ENCODE peak calls at places on chromosomes 5 and 9, in nine cellular contexts. B, I, K, D, M, W, O, G and N are unnamed samples.

GRCh38 chr9:105881654-105882349 is 187.5 kb downstream of the TMEM38B start:
- DNase-seq in I (peak; percentile 61), B (peak; percentile 54), O (no peak), G (peak; percentile 52), W (peak; percentile 47), K (peak; percentile 57), D (no peak), M (peak; percentile 54), N (peak; percentile 57)

GRCh38 chr5:36374275-36374862 is 72.7 kb upstream of the RANBP3L start:
- DNase-seq in D (peak; percentile 75), K (no peak), I (peak; percentile 48), W (no peak), G (peak; percentile 49), M (peak; percentile 93), O (no peak), B (no peak), N (no peak)

GRCh38 chr9:1216532-1216931 is 166.4 kb downstream of the DMRT2 start:
- DNase-seq in I (no peak), M (peak; percentile 57), D (no peak), W (no peak), O (no peak), K (no peak), B (no peak), G (no peak), N (no peak)

GRCh38 chr5:173198049-173198448 is 37.0 kb downstream of the NKX2-5 start:
- DNase-seq in B (no peak), W (no peak), K (no peak), I (no peak), D (no peak), O (no peak), M (no peak), G (peak; percentile 43), N (no peak)

GRCh38 chr5:101390317-101390908 is 487.3 kb upstream of the ST8SIA4 start:
- DNase-seq in W (no peak), M (peak; percentile 78), D (no peak), I (peak; percentile 51), G (no peak), O (no peak), K (peak; percentile 68), B (no peak), N (no peak)

GRCh38 chr5:72018158-72018803 is 89.0 kb upstream of the MAP1B start:
- DNase-seq in B (peak; percentile 45), O (no peak), I (peak; percentile 50), W (peak; percentile 54), K (peak; percentile 42), G (no peak), M (peak; percentile 73), D (peak; percentile 19), N (no peak)

GRCh38 chr5:75130818-75131349 is 78.5 kb upstream of the GCNT4 start:
- DNase-seq in D (no peak), B (no peak), M (no peak), O (no peak), G (no peak), K (no peak), W (no peak), I (no peak), N (no peak)

GRCh38 chr5:122864400-122864799 is 19.0 kb downstream of the SNX24 start:
- DNase-seq in K (no peak), M (peak; percentile 55), B (no peak), O (no peak), W (no peak), D (no peak), G (no peak), I (no peak), N (no peak)

GRCh38 chr5:174997688-174998087 is 273.3 kb downstream of the MSX2 start:
- DNase-seq in W (no peak), M (no peak), O (no peak), I (no peak), B (no peak), K (no peak), G (no peak), D (no peak), N (no peak)

GRCh38 chr9:135857371-135857786 is 50.0 kb downstream of the CAMSAP1 start:
- DNase-seq in B (no peak), G (no peak), I (no peak), D (peak; percentile 33), M (peak; percentile 28), K (no peak), W (no peak), O (no peak), N (no peak)

GRCh38 chr5:127076730-127077129 is 3.4 kb upstream of the C5orf63 start:
- DNase-seq in W (no peak), D (peak; percentile 69), G (no peak), B (no peak), I (peak; percentile 26), O (no peak), K (no peak), M (peak; percentile 50), N (no peak)

GRCh38 chr9:121372563-121373400 is 2.7 kb upstream of the STOM start:
- DNase-seq in I (no peak), D (no peak), M (peak; percentile 80), O (no peak), B (no peak), K (no peak), W (no peak), G (no peak), N (no peak)

GRCh38 chr5:10607023-10607665 is 43.3 kb downstream of the ANKRD33B start:
- DNase-seq in B (no peak), O (no peak), I (no peak), D (no peak), K (peak; percentile 40), W (no peak), G (no peak), M (no peak), N (no peak)

GRCh38 chr9:738209-738915 is 103.1 kb upstream of the DMRT1 start:
- DNase-seq in G (no peak), O (no peak), K (no peak), B (no peak), M (peak; percentile 95), I (peak; percentile 94), D (peak; percentile 72), W (peak; percentile 40), N (no peak)

GRCh38 chr9:137194388-137194787 is 5.9 kb downstream of the SSNA1 start:
- DNase-seq in M (no peak), W (no peak), O (no peak), K (no peak), B (no peak), D (no peak), G (no peak), I (no peak), N (no peak)

GRCh38 chr9:133920471-133920870 is 71.7 kb downstream of the VAV2 start:
- DNase-seq in B (no peak), M (no peak), K (no peak), O (no peak), W (no peak), G (no peak), D (no peak), I (no peak), N (no peak)

GRCh38 chr5:150989695-150990094 is 30.7 kb upstream of the GPX3 start:
- DNase-seq in K (no peak), O (no peak), B (no peak), G (no peak), M (no peak), I (no peak), W (no peak), D (no peak), N (no peak)

GRCh38 chr9:133759146-133759900 is 21.2 kb upstream of the SARDH start:
- DNase-seq in D (no peak), M (peak; percentile 60), O (no peak), K (no peak), I (no peak), B (no peak), W (no peak), G (no peak), N (no peak)

GRCh38 chr9:34714007-34714406 is 4.1 kb upstream of the CCL21 start:
- DNase-seq in G (no peak), O (no peak), M (no peak), D (no peak), B (no peak), I (no peak), K (no peak), W (no peak), N (no peak)

GRCh38 chr5:160441352-160441781 is 19.7 kb downstream of the PTTG1 start:
- DNase-seq in D (no peak), G (no peak), B (no peak), K (no peak), M (no peak), W (no peak), I (no peak), O (no peak), N (no peak)

GRCh38 chr9:16445141-16445920 is 425.1 kb downstream of the BNC2 start:
- DNase-seq in B (no peak), O (no peak), K (no peak), G (no peak), W (peak; percentile 14), I (no peak), M (peak; percentile 50), D (peak; percentile 96), N (no peak)